ENCODE peak calls at places on chromosome 22, in eight cellular contexts. U is right lobe of liver; R is CD8-positive, alpha-beta T cell; C is left lung; O is BE2C; G is AG09319; S is cardiac fibroblast; A is lower lobe of right lung. B is an unnamed sample.

GRCh38 chr22:22902247-22902962 is 14.8 kb downstream of the IGLL5 start:
- DNase-seq in U (no peak), R (no peak), C (peak), O (no peak), G (no peak), S (no peak), A (peak), B (no peak)

GRCh38 chr22:34886812-34887211 is 179.1 kb upstream of the ISX start:
- DNase-seq in U (no peak), R (no peak), C (no peak), O (no peak), G (no peak), S (no peak), A (no peak), B (no peak)

GRCh38 chr22:41092847-41093371 is 517 bp downstream of the EP300 start:
- DNase-seq in U (no peak), R (no peak), C (peak), O (peak), G (no peak), S (peak), A (peak), B (peak)

GRCh38 chr22:17063372-17064106 is 21.3 kb upstream of the IL17RA start:
- DNase-seq in U (no peak), R (no peak), C (no peak), O (no peak), G (no peak), S (peak), A (no peak), B (no peak)

GRCh38 chr22:22667966-22668880 is 23.8 kb downstream of the GGTLC2 start:
- DNase-seq in U (no peak), R (no peak), C (no peak), O (no peak), G (no peak), S (no peak), A (no peak), B (no peak)

GRCh38 chr22:17074648-17075002 is 10.2 kb upstream of the IL17RA start:
- DNase-seq in U (no peak), R (no peak), C (no peak), O (no peak), G (no peak), S (no peak), A (no peak), B (no peak)

GRCh38 chr22:45922256-45922655 is 54.7 kb downstream of the WNT7B start:
- DNase-seq in U (no peak), R (no peak), C (no peak), O (no peak), G (no peak), S (no peak), A (no peak), B (no peak)

GRCh38 chr22:24440718-24441405 is 13.5 kb downstream of the ADORA2A start:
- DNase-seq in U (no peak), R (no peak), C (no peak), O (no peak), G (no peak), S (no peak), A (no peak), B (no peak)

GRCh38 chr22:49469896-49470740 is 357.6 kb downstream of the BRD1 start:
- DNase-seq in U (no peak), R (no peak), C (no peak), O (no peak), G (no peak), S (no peak), A (no peak), B (no peak)

GRCh38 chr22:24827305-24827704 is 21.3 kb downstream of the SGSM1 start:
- DNase-seq in U (no peak), R (no peak), C (peak), O (no peak), G (no peak), S (no peak), A (peak), B (no peak)

GRCh38 chr22:36331912-36332622 is 55.7 kb downstream of the MYH9 start:
- DNase-seq in U (no peak), R (peak), C (peak), O (peak), G (no peak), S (peak), A (peak), B (no peak)

GRCh38 chr22:35915477-35916013 is 113.1 kb downstream of the RBFOX2 start:
- DNase-seq in U (no peak), R (no peak), C (no peak), O (no peak), G (no peak), S (peak), A (no peak), B (no peak)

GRCh38 chr22:34971456-34971855 is 94.5 kb upstream of the ISX start:
- DNase-seq in U (no peak), R (no peak), C (no peak), O (no peak), G (no peak), S (no peak), A (no peak), B (no peak)

GRCh38 chr22:32237905-32238304 is 17.2 kb downstream of the SLC5A4 start:
- DNase-seq in U (no peak), R (no peak), C (no peak), O (no peak), G (no peak), S (no peak), A (no peak), B (no peak)

GRCh38 chr22:25099202-25099601 is 100.5 kb upstream of the CRYBB3 start:
- DNase-seq in U (no peak), R (no peak), C (no peak), O (no peak), G (no peak), S (no peak), A (no peak), B (no peak)

GRCh38 chr22:29043906-29044575 is 17.6 kb downstream of the C22orf31 start:
- DNase-seq in U (no peak), R (no peak), C (no peak), O (no peak), G (no peak), S (peak), A (no peak), B (no peak)

GRCh38 chr22:44889233-44889878 is 120.4 kb downstream of the PHF21B start:
- DNase-seq in U (peak), R (no peak), C (no peak), O (no peak), G (no peak), S (no peak), A (no peak), B (no peak)
- TF ChIP-seq CTCF in U (no peak), R (no peak), C (no peak), O (no peak), G (peak), S (no peak), A (no peak), B (no peak)

GRCh38 chr22:39290724-39291161 is 28.7 kb downstream of the RPL3 start:
- DNase-seq in U (peak), R (no peak), C (peak), O (no peak), G (no peak), S (peak), A (no peak), B (no peak)

GRCh38 chr22:39292002-39292401 is 27.4 kb downstream of the RPL3 start:
- DNase-seq in U (no peak), R (no peak), C (no peak), O (no peak), G (no peak), S (no peak), A (no peak), B (no peak)

GRCh38 chr22:39292561-39293074 is 26.8 kb downstream of the RPL3 start:
- DNase-seq in U (peak), R (no peak), C (peak), O (peak), G (peak), S (peak), A (peak), B (peak)

GRCh38 chr22:39290248-39290720 is 29.1 kb downstream of the RPL3 start:
- DNase-seq in U (no peak), R (no peak), C (no peak), O (no peak), G (no peak), S (no peak), A (no peak), B (no peak)

DNA sequence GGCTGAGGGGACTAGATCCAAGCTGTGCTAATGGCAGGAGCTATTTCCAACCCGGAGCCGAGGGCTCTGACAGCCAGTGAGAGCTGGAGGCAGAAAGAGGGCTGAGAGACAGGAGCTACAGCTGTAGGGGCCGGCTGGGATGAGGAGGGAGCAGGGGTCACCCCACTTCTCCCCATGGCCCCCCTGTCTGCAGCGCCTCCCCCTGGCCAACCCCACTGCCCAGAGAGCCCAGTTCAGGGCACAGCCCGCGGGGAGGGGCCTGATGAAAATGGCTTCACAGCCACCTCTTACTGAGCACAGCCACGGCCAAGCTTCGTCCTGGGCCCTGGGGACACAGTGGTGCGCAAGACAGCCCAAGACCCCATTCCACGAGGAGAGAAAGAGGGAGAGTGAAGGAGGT is 27.9 kb downstream of the RPL3 start:
- DNase-seq in U (no peak), R (no peak), C (no peak), O (no peak), G (no peak), S (no peak), A (no peak), B (no peak)
- TF ChIP-seq CTCF in U (no peak), R (no peak), C (no peak), O (no peak), G (no peak), S (no peak), A (no peak), B (no peak)

GRCh38 chr22:37594237-37594636 is 14.3 kb upstream of the LGALS2 start:
- DNase-seq in U (no peak), R (no peak), C (no peak), O (no peak), G (no peak), S (no peak), A (no peak), B (no peak)
- TF ChIP-seq CTCF in U (no peak), R (no peak), C (no peak), O (no peak), G (no peak), S (no peak), A (no peak), B (no peak)

DNA sequence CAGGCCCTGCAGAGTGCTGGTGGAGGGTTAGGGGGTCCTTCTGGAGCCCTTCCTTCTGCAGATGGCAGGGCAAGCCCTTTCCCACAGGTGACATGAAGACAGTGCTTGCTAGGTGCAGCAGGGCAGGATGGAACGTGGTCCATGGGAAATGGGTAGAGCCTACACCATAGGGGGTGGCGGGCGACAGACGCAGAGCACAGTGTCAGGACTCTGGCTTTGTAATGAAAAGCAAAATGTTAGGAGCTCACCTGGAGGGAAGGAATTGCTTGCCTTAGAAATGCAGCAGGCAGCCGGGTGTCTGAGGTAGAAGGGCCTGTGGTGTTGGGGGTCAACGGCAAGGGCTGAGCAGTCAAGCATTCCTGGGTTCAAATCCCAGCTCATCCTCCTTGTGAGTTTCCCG is 54.9 kb downstream of the ARHGAP8 start:
- DNase-seq in U (no peak), R (no peak), C (no peak), O (no peak), G (no peak), S (no peak), A (no peak), B (no peak)
- TF ChIP-seq CTCF in U (no peak), R (no peak), C (no peak), O (no peak), G (no peak), S (no peak), A (no peak), B (no peak)

GRCh38 chr22:42296381-42296853 is 26.0 kb upstream of the TCF20 start:
- DNase-seq in U (no peak), R (no peak), C (no peak), O (peak), G (no peak), S (no peak), A (no peak), B (no peak)
- TF ChIP-seq CTCF in U (no peak), R (peak), C (no peak), O (peak), G (no peak), S (no peak), A (no peak), B (no peak)

GRCh38 chr22:19724927-19725661 is 1.8 kb downstream of the GP1BB start:
- DNase-seq in U (no peak), R (no peak), C (no peak), O (no peak), G (no peak), S (no peak), A (no peak), B (no peak)

GRCh38 chr22:19722175-19722914 is 994 bp upstream of the GP1BB start:
- DNase-seq in U (no peak), R (no peak), C (no peak), O (no peak), G (no peak), S (no peak), A (no peak), B (peak)

GRCh38 chr22:19723165-19723989 is at the start of gene GP1BB:
- DNase-seq in U (no peak), R (no peak), C (no peak), O (no peak), G (no peak), S (no peak), A (peak), B (peak)

GRCh38 chr22:19722915-19723164 is 499 bp upstream of the GP1BB start:
- DNase-seq in U (no peak), R (no peak), C (no peak), O (no peak), G (no peak), S (no peak), A (no peak), B (no peak)

DNA sequence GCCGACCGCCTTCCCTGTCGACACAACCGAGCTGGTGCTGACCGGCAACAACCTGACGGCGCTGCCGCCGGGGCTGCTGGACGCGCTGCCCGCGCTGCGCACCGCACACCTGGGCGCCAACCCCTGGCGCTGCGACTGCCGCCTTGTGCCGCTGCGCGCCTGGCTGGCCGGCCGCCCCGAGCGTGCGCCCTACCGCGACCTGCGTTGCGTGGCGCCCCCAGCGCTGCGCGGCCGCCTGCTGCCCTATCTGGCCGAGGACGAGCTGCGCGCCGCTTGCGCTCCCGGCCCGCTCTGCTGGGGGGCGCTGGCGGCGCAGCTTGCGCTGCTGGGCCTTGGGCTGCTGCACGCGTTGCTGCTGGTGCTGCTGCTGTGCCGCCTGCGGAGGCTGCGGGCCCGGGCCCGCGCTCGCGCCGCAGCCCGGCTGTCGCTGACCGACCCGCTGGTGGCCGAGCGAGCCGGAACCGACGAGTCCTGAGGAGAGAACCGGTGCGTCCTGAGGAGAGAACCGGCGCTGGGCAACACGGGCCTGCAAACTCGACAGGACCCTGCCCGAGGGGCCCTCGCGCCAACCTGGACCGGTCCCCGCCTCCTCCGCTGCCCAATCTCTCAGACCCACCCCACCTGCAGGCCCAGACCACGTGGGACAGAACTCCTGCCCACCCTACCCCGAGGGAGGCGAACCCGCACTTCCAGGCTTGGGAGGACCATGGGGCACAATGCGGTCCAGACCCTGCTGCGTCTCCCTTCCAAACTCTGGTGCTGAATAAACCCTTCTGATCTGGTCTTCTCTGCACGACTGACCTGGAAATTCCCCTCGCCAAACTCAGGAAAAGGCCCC is 870 bp downstream of the GP1BB start:
- DNase-seq in U (no peak), R (no peak), C (no peak), O (no peak), G (no peak), S (no peak), A (no peak), B (peak)
- TF ChIP-seq CTCF in U (no peak), R (peak), C (no peak), O (no peak), G (no peak), S (no peak), A (no peak), B (no peak)

GRCh38 chr22:39073941-39074340 is 3.1 kb upstream of the APOBEC3G start:
- DNase-seq in U (no peak), R (no peak), C (no peak), O (no peak), G (no peak), S (no peak), A (no peak), B (no peak)

GRCh38 chr22:39070186-39070585 is 6.9 kb upstream of the APOBEC3G start:
- DNase-seq in U (no peak), R (no peak), C (no peak), O (no peak), G (no peak), S (no peak), A (no peak), B (no peak)

DNA sequence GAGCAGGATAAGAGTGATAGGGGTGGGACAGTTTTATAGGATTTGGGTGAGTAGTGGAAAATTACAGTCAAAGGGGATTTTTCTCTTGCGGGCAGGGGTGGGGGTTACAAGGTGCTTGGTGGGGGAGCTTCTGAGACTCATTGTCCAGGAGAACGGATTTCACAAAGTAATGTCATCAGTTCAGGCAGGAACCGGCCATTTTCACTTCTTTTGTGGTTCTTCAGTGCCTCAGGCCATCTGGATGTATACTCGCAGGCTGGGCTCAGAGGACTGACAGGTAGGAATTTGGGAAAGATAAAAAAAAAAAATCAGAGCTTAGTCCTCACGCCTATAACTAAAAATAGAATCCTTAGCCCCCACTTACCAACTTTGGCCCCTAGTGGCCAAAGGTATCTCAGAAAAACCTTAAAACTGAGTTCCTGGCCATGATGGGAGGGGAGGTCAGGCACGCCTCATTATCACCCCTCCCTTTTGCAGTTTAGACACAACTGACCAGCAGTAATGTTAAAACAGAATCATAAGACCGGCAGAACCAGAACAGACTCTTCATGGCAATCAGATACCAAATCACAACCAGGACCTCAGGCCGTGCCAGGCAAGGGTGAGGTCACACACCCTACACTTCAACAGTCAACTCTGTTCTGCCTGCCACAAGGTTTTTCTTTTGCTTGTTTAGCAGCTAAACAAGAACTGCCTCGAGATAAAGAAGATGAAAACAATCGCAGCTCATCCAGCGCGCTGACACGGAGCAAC is 8.9 kb upstream of the APOBEC3G start:
- DNase-seq in U (no peak), R (no peak), C (no peak), O (no peak), G (no peak), S (no peak), A (no peak), B (no peak)
- TF ChIP-seq CTCF in U (no peak), R (no peak), C (no peak), O (peak), G (no peak), S (no peak), A (no peak), B (peak)

GRCh38 chr22:38097058-38097457 is 13.1 kb upstream of the SLC16A8 start:
- DNase-seq in U (no peak), R (no peak), C (peak), O (no peak), G (no peak), S (no peak), A (no peak), B (no peak)

GRCh38 chr22:38098410-38099249 is 11.9 kb downstream of the BAIAP2L2 start:
- DNase-seq in U (no peak), R (no peak), C (peak), O (no peak), G (no peak), S (peak), A (peak), B (no peak)

GRCh38 chr22:38103641-38104040 is 6.8 kb downstream of the BAIAP2L2 start:
- DNase-seq in U (no peak), R (no peak), C (no peak), O (no peak), G (no peak), S (no peak), A (peak), B (no peak)

DNA sequence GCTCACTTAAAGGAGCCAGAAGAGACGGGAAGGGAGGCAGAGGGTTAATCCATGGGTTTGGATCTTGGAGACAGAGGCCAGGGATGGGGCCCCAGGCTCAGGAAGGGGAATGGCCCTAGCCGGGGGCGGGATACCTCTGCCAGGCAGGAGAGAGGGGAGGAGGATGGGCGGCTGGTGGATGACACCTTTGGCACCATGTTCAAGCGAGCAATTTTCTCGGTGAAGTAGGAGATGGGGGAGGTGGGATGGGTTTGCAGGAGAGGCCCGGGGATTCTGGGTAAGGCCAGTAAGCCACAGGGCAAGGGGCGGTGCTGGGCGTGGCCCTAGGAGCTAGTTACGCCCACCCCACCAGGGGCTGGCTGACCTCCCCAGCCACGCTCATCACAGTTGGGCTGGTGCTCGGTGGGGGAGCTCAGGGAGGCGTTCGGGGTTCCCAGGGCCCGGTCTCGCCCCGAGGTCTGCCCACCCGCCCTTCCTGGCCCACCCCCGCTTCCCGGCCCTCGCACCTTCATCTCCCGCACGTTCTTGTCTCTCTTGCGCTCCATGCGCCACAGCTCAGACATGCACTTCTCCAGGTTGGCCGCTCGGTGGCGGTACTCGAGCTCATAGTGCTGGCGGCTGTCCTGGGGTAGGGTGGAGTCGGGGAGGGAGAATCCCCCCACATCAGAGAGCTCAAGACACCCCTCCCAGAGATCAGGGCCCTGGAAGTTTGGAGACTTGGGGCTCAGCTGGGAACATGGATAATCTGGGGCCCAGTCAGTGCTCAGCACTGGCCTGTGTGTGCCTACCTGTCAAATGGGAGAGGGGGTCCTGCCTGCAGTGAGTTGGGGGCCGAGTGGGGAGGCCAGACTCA is 12.7 kb downstream of the BAIAP2L2 start:
- DNase-seq in U (no peak), R (no peak), C (peak), O (peak), G (no peak), S (no peak), A (peak), B (peak)
- TF ChIP-seq CTCF in U (no peak), R (no peak), C (no peak), O (no peak), G (peak), S (peak), A (peak), B (peak)

GRCh38 chr22:26937213-26937612 is 279.8 kb downstream of the MIAT start:
- DNase-seq in U (no peak), R (no peak), C (no peak), O (no peak), G (no peak), S (no peak), A (no peak), B (no peak)
- TF ChIP-seq CTCF in U (no peak), R (no peak), C (no peak), O (peak), G (no peak), S (peak), A (no peak), B (no peak)

B was measured in nephron progenitor cell.